ENCODE peak calls at places on chromosomes 12 and 14, in six cellular contexts. One of them, this sample, is unnamed.

GRCh38 chr14:101838476-101838875 is 77.0 kb downstream of the PPP2R5C start:
- DNase-seq in lung: no peak
- DNase-seq in CD8-positive, alpha-beta memory T cell: no peak
- DNase-seq in effector memory CD4-positive, alpha-beta T cell: no peak
- DNase-seq in CD8-positive, alpha-beta T cell: no peak
- DNase-seq in neuronal stem cell: no peak
- DNase-seq in this sample: no peak

GRCh38 chr12:24469089-24469488 is 479.8 kb downstream of the BCAT1 start:
- DNase-seq in lung: no peak
- DNase-seq in CD8-positive, alpha-beta memory T cell: no peak
- DNase-seq in effector memory CD4-positive, alpha-beta T cell: no peak
- DNase-seq in CD8-positive, alpha-beta T cell: no peak
- DNase-seq in neuronal stem cell: no peak
- DNase-seq in this sample: no peak

GRCh38 chr14:24630087-24630871 is 3.7 kb downstream of the GZMB start:
- DNase-seq in lung: no peak
- DNase-seq in CD8-positive, alpha-beta memory T cell: no peak
- DNase-seq in effector memory CD4-positive, alpha-beta T cell: no peak
- DNase-seq in CD8-positive, alpha-beta T cell: peak; percentile 34
- DNase-seq in neuronal stem cell: no peak
- DNase-seq in this sample: no peak

GRCh38 chr12:2449586-2449985 is 345.2 kb upstream of the FKBP4 start:
- DNase-seq in lung: no peak
- DNase-seq in CD8-positive, alpha-beta memory T cell: no peak
- DNase-seq in effector memory CD4-positive, alpha-beta T cell: no peak
- DNase-seq in CD8-positive, alpha-beta T cell: no peak
- DNase-seq in neuronal stem cell: no peak
- DNase-seq in this sample: no peak

GRCh38 chr12:69332815-69333358 is 15.3 kb upstream of the LYZ start:
- DNase-seq in lung: no peak
- DNase-seq in CD8-positive, alpha-beta memory T cell: no peak
- DNase-seq in effector memory CD4-positive, alpha-beta T cell: no peak
- DNase-seq in CD8-positive, alpha-beta T cell: no peak
- DNase-seq in neuronal stem cell: no peak
- DNase-seq in this sample: no peak

GRCh38 chr14:64758711-64759554 is 54.7 kb downstream of the PLEKHG3 start:
- DNase-seq in lung: no peak
- DNase-seq in CD8-positive, alpha-beta memory T cell: no peak
- DNase-seq in effector memory CD4-positive, alpha-beta T cell: no peak
- DNase-seq in CD8-positive, alpha-beta T cell: no peak
- DNase-seq in neuronal stem cell: no peak
- DNase-seq in this sample: no peak

GRCh38 chr12:26630546-26631027 is 202.4 kb downstream of the ITPR2 start:
- DNase-seq in lung: no peak
- DNase-seq in CD8-positive, alpha-beta memory T cell: no peak
- DNase-seq in effector memory CD4-positive, alpha-beta T cell: no peak
- DNase-seq in CD8-positive, alpha-beta T cell: no peak
- DNase-seq in neuronal stem cell: no peak
- DNase-seq in this sample: no peak

GRCh38 chr12:28709996-28710685 is 438.9 kb upstream of the FAR2 start:
- DNase-seq in lung: no peak
- DNase-seq in CD8-positive, alpha-beta memory T cell: no peak
- DNase-seq in effector memory CD4-positive, alpha-beta T cell: no peak
- DNase-seq in CD8-positive, alpha-beta T cell: no peak
- DNase-seq in neuronal stem cell: no peak
- DNase-seq in this sample: no peak

GRCh38 chr14:95523818-95524448 is 7.5 kb upstream of the SYNE3 start:
- DNase-seq in lung: peak; percentile 57
- DNase-seq in CD8-positive, alpha-beta memory T cell: no peak
- DNase-seq in effector memory CD4-positive, alpha-beta T cell: no peak
- DNase-seq in CD8-positive, alpha-beta T cell: peak; percentile 68
- DNase-seq in neuronal stem cell: no peak
- DNase-seq in this sample: no peak

GRCh38 chr14:23578560-23579310 is at the start of gene JPH4:
- DNase-seq in lung: no peak
- DNase-seq in CD8-positive, alpha-beta memory T cell: no peak
- DNase-seq in effector memory CD4-positive, alpha-beta T cell: no peak
- DNase-seq in CD8-positive, alpha-beta T cell: peak; percentile 43
- DNase-seq in neuronal stem cell: no peak
- DNase-seq in this sample: no peak

GRCh38 chr14:99273025-99273723 is 1.2 kb upstream of the BCL11B start:
- DNase-seq in lung: no peak
- DNase-seq in CD8-positive, alpha-beta memory T cell: no peak
- DNase-seq in effector memory CD4-positive, alpha-beta T cell: no peak
- DNase-seq in CD8-positive, alpha-beta T cell: peak; percentile 71
- DNase-seq in neuronal stem cell: no peak
- DNase-seq in this sample: no peak

GRCh38 chr14:80095623-80096022 is 115.7 kb downstream of the DIO2 start:
- DNase-seq in lung: no peak
- DNase-seq in CD8-positive, alpha-beta memory T cell: no peak
- DNase-seq in effector memory CD4-positive, alpha-beta T cell: no peak
- DNase-seq in CD8-positive, alpha-beta T cell: no peak
- DNase-seq in neuronal stem cell: no peak
- DNase-seq in this sample: no peak

GRCh38 chr14:69226736-69227135 is 33.2 kb upstream of the GALNT16 start:
- DNase-seq in lung: no peak
- DNase-seq in CD8-positive, alpha-beta memory T cell: no peak
- DNase-seq in effector memory CD4-positive, alpha-beta T cell: no peak
- DNase-seq in CD8-positive, alpha-beta T cell: no peak
- DNase-seq in neuronal stem cell: no peak
- DNase-seq in this sample: no peak

GRCh38 chr14:77022219-77022852 is 6.2 kb downstream of the IRF2BPL start:
- DNase-seq in lung: no peak
- DNase-seq in CD8-positive, alpha-beta memory T cell: no peak
- DNase-seq in effector memory CD4-positive, alpha-beta T cell: no peak
- DNase-seq in CD8-positive, alpha-beta T cell: no peak
- DNase-seq in neuronal stem cell: no peak
- DNase-seq in this sample: no peak

GRCh38 chr14:29999013-29999539 is 71.4 kb upstream of the PRKD1 start:
- DNase-seq in lung: no peak
- DNase-seq in CD8-positive, alpha-beta memory T cell: no peak
- DNase-seq in effector memory CD4-positive, alpha-beta T cell: no peak
- DNase-seq in CD8-positive, alpha-beta T cell: no peak
- DNase-seq in neuronal stem cell: no peak
- DNase-seq in this sample: no peak

GRCh38 chr12:42790761-42791151 is 201.2 kb upstream of the PRICKLE1 start:
- DNase-seq in lung: no peak
- DNase-seq in CD8-positive, alpha-beta memory T cell: no peak
- DNase-seq in effector memory CD4-positive, alpha-beta T cell: no peak
- DNase-seq in CD8-positive, alpha-beta T cell: no peak
- DNase-seq in neuronal stem cell: no peak
- DNase-seq in this sample: no peak

GRCh38 chr12:57199191-57199590 is 17.4 kb upstream of the NXPH4 start:
- DNase-seq in lung: no peak
- DNase-seq in CD8-positive, alpha-beta memory T cell: no peak
- DNase-seq in effector memory CD4-positive, alpha-beta T cell: no peak
- DNase-seq in CD8-positive, alpha-beta T cell: no peak
- DNase-seq in neuronal stem cell: no peak
- DNase-seq in this sample: no peak

GRCh38 chr14:54981698-54982097 is 45.2 kb downstream of the WDHD1 start:
- DNase-seq in lung: no peak
- DNase-seq in CD8-positive, alpha-beta memory T cell: no peak
- DNase-seq in effector memory CD4-positive, alpha-beta T cell: no peak
- DNase-seq in CD8-positive, alpha-beta T cell: no peak
- DNase-seq in neuronal stem cell: no peak
- DNase-seq in this sample: peak; percentile 17

GRCh38 chr12:113949321-113950305 is 16.5 kb downstream of the RBM19 start:
- DNase-seq in lung: no peak
- DNase-seq in CD8-positive, alpha-beta memory T cell: no peak
- DNase-seq in effector memory CD4-positive, alpha-beta T cell: no peak
- DNase-seq in CD8-positive, alpha-beta T cell: no peak
- DNase-seq in neuronal stem cell: no peak
- DNase-seq in this sample: no peak

GRCh38 chr12:84723988-84724387 is 188.6 kb downstream of the SLC6A15 start:
- DNase-seq in lung: no peak
- DNase-seq in CD8-positive, alpha-beta memory T cell: no peak
- DNase-seq in effector memory CD4-positive, alpha-beta T cell: no peak
- DNase-seq in CD8-positive, alpha-beta T cell: no peak
- DNase-seq in neuronal stem cell: no peak
- DNase-seq in this sample: no peak

DNA sequence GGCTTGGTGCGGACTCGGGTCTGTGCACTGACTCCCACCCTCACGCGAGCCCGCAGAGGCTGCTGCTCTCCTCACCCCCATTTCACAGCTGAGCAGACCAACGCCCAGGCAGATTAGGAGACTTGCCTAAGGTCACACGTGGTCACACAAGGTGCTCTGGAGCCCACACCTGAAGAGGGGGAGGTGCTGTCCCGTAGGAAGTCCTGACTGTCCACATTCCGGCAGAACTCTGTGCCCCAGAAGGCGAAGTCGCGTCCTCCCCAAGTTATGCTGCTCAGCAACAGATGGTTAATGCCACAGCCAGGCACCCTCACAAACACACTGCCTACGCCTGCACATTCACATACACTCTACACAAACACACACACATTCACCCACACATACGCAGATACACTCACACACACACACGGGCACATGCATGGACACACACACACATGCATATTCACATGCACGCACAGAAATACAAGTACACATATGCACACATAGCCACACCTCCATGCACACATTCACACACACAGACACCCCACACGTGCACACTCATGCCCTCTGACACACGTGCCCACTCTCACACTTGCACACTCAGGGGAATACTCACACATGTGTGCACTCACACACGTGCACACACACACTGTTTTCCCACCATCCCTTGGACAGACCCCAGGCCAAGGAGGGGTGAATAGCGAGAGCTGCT is 4.0 kb downstream of the C14orf180 start:
- DNase-seq in lung: no peak
- DNase-seq in CD8-positive, alpha-beta memory T cell: no peak
- DNase-seq in effector memory CD4-positive, alpha-beta T cell: no peak
- DNase-seq in CD8-positive, alpha-beta T cell: no peak
- DNase-seq in neuronal stem cell: no peak
- DNase-seq in this sample: no peak
- H3K4me3 ChIP-seq in lung: no peak overlapping the region
- H3K4me3 ChIP-seq in CD8-positive, alpha-beta memory T cell: no peak overlapping the region
- H3K4me3 ChIP-seq in effector memory CD4-positive, alpha-beta T cell: no peak overlapping the region
- H3K4me3 ChIP-seq in CD8-positive, alpha-beta T cell: no peak overlapping the region
- H3K4me3 ChIP-seq in neuronal stem cell: no peak overlapping the region
- H3K4me3 ChIP-seq in this sample: no peak overlapping the region

GRCh38 chr12:52352951-52353350 is 14.3 kb downstream of the KRT85 start:
- DNase-seq in lung: no peak
- DNase-seq in CD8-positive, alpha-beta memory T cell: no peak
- DNase-seq in effector memory CD4-positive, alpha-beta T cell: no peak
- DNase-seq in CD8-positive, alpha-beta T cell: no peak
- DNase-seq in neuronal stem cell: no peak
- DNase-seq in this sample: no peak

GRCh38 chr12:52350021-52350620 is 17.2 kb downstream of the KRT85 start:
- DNase-seq in lung: no peak
- DNase-seq in CD8-positive, alpha-beta memory T cell: no peak
- DNase-seq in effector memory CD4-positive, alpha-beta T cell: no peak
- DNase-seq in CD8-positive, alpha-beta T cell: no peak
- DNase-seq in neuronal stem cell: no peak
- DNase-seq in this sample: no peak

GRCh38 chr12:52349196-52349595 is 18.1 kb downstream of the KRT85 start:
- DNase-seq in lung: no peak
- DNase-seq in CD8-positive, alpha-beta memory T cell: no peak
- DNase-seq in effector memory CD4-positive, alpha-beta T cell: no peak
- DNase-seq in CD8-positive, alpha-beta T cell: no peak
- DNase-seq in neuronal stem cell: no peak
- DNase-seq in this sample: no peak

GRCh38 chr12:52350786-52351185 is 16.5 kb downstream of the KRT85 start:
- DNase-seq in lung: no peak
- DNase-seq in CD8-positive, alpha-beta memory T cell: no peak
- DNase-seq in effector memory CD4-positive, alpha-beta T cell: no peak
- DNase-seq in CD8-positive, alpha-beta T cell: no peak
- DNase-seq in neuronal stem cell: no peak
- DNase-seq in this sample: no peak

GRCh38 chr12:52351196-52352059 is 15.9 kb downstream of the KRT85 start:
- DNase-seq in lung: no peak
- DNase-seq in CD8-positive, alpha-beta memory T cell: peak; percentile 72
- DNase-seq in effector memory CD4-positive, alpha-beta T cell: peak; percentile 36
- DNase-seq in CD8-positive, alpha-beta T cell: peak; percentile 80
- DNase-seq in neuronal stem cell: no peak
- DNase-seq in this sample: peak; percentile 66
- H3K27ac ChIP-seq in lung: no peak overlapping the region
- H3K27ac ChIP-seq in CD8-positive, alpha-beta memory T cell: no peak overlapping the region
- H3K27ac ChIP-seq in effector memory CD4-positive, alpha-beta T cell: no peak overlapping the region
- H3K27ac ChIP-seq in CD8-positive, alpha-beta T cell: no peak overlapping the region
- H3K27ac ChIP-seq in neuronal stem cell: no peak overlapping the region
- H3K27ac ChIP-seq in this sample: no peak overlapping the region

DNA sequence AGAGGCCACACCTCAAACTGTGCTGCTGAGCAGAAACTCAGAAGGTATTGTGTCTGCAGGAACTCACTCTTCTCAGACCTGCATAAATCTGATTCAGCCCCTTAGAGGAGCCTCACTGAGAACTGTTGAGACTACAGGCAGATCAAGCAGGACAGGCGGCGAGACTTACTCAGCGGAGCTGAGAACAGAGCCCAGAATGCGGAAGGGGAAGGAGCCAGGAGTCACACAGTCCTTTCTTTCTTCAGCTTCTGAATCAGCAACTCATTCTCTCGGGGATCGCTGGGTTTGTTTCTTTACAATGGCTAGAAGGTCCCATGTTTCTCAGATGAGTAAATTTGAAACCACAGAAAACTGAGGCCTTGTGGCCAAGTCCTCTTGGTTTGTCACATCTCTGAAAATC is 23.0 kb upstream of the EMP1 start:
- DNase-seq in lung: peak; percentile 58
- DNase-seq in CD8-positive, alpha-beta memory T cell: no peak
- DNase-seq in effector memory CD4-positive, alpha-beta T cell: no peak
- DNase-seq in CD8-positive, alpha-beta T cell: no peak
- DNase-seq in neuronal stem cell: no peak
- DNase-seq in this sample: no peak
- H3K9me3 ChIP-seq in lung: no peaks in the 10 kb centered on the region
- H3K9me3 ChIP-seq in CD8-positive, alpha-beta memory T cell: no peaks in the 10 kb centered on the region
- H3K9me3 ChIP-seq in effector memory CD4-positive, alpha-beta T cell: no peaks in the 10 kb centered on the region
- H3K9me3 ChIP-seq in CD8-positive, alpha-beta T cell: no peaks in the 10 kb centered on the region
- H3K9me3 ChIP-seq in neuronal stem cell: no peaks in the 10 kb centered on the region
- H3K9me3 ChIP-seq in this sample: no peaks in the 10 kb centered on the region

DNA sequence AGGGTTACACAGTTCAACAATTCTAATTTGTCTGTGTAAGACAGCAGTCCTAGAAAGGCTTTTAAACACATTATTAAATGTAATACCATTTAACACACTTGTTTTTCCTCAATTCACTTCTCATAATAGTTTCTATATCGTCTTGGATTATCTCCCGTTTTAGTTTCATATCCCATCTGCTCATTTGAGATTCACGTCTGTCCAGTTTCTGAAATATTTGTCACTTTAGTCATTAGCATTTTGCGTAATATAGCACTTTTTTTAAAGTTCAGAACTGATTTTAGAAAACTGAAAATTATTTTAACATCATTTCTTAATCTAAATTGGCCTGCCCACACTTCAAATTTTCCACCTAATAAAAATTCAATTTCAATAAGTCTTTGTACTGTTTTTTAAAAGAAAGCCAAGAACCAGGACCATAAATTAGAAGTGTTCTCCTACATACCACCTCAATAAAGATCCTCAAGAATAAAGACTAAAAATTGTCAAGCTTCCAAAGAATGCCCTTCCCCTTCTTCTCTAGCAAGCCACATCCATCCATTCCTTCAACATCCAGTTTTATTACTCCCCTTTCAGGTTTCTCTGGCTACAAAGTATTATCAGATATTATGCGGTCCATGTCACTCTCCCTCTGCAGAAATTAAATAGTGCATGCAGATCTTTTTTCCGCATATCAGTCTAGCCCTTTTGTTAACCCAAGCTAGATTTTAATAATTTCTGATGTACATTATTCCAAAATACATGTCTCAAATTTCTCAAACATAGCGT is 11.9 kb downstream of the MED13L start:
- DNase-seq in lung: no peak
- DNase-seq in CD8-positive, alpha-beta memory T cell: no peak
- DNase-seq in effector memory CD4-positive, alpha-beta T cell: no peak
- DNase-seq in CD8-positive, alpha-beta T cell: no peak
- DNase-seq in neuronal stem cell: no peak
- DNase-seq in this sample: no peak
- H3K4me3 ChIP-seq in lung: no peak overlapping the region
- H3K4me3 ChIP-seq in CD8-positive, alpha-beta memory T cell: no peak overlapping the region
- H3K4me3 ChIP-seq in effector memory CD4-positive, alpha-beta T cell: no peak overlapping the region
- H3K4me3 ChIP-seq in CD8-positive, alpha-beta T cell: no peak overlapping the region
- H3K4me3 ChIP-seq in neuronal stem cell: no peak overlapping the region
- H3K4me3 ChIP-seq in this sample: no peak overlapping the region